ENCODE peak calls at places on chromosome 17, in nine cellular contexts. M, H, R, K, A, O, P, S and N are unnamed samples.

GRCh38 chr17:45677770-45678169 is 106.3 kb upstream of the CRHR1 start:
- DNase-seq in M (no peak), H (no peak), R (no peak), K (no peak), A (no peak), O (peak), P (no peak), S (no peak), N (no peak)

GRCh38 chr17:20089795-20090547 is 80.8 kb downstream of the SPECC1 start:
- DNase-seq in M (peak), H (no peak), R (no peak), K (no peak), A (no peak), O (no peak), P (no peak), S (no peak), N (no peak)

GRCh38 chr17:39980402-39981206 is at the start of gene PSMD3:
- DNase-seq in M (peak), H (peak), R (peak), K (peak), A (peak), O (peak), P (peak), S (peak), N (peak)

GRCh38 chr17:78999056-78999768 is 10.4 kb downstream of the CANT1 start:
- DNase-seq in M (no peak), H (no peak), R (no peak), K (no peak), A (no peak), O (peak), P (peak), S (no peak), N (no peak)

GRCh38 chr17:42950044-42950783 is 14.0 kb downstream of the AARSD1 start:
- DNase-seq in M (no peak), H (no peak), R (no peak), K (no peak), A (no peak), O (no peak), P (no peak), S (no peak), N (no peak)

GRCh38 chr17:28193241-28193640 is 125.8 kb upstream of the TMEM97 start:
- DNase-seq in M (no peak), H (no peak), R (peak), K (peak), A (peak), O (no peak), P (no peak), S (no peak), N (peak)

GRCh38 chr17:35969558-35970442 is 11.5 kb downstream of the CCL16 start:
- DNase-seq in M (peak), H (peak), R (no peak), K (peak), A (peak), O (peak), P (peak), S (peak), N (peak)

GRCh38 chr17:8904201-8904600 is 36.7 kb upstream of the PIK3R6 start:
- DNase-seq in M (no peak), H (no peak), R (no peak), K (no peak), A (no peak), O (no peak), P (no peak), S (no peak), N (no peak)

GRCh38 chr17:77779711-77780539 is 178.6 kb upstream of the TNRC6C start:
- DNase-seq in M (no peak), H (no peak), R (no peak), K (no peak), A (no peak), O (no peak), P (peak), S (no peak), N (no peak)

GRCh38 chr17:32746280-32746679 is 130.6 kb downstream of the MYO1D start:
- DNase-seq in M (no peak), H (no peak), R (no peak), K (no peak), A (no peak), O (no peak), P (no peak), S (no peak), N (no peak)

GRCh38 chr17:17581509-17581908 is 10.0 kb downstream of the PEMT start:
- DNase-seq in M (no peak), H (no peak), R (no peak), K (no peak), A (no peak), O (no peak), P (no peak), S (no peak), N (no peak)

DNA sequence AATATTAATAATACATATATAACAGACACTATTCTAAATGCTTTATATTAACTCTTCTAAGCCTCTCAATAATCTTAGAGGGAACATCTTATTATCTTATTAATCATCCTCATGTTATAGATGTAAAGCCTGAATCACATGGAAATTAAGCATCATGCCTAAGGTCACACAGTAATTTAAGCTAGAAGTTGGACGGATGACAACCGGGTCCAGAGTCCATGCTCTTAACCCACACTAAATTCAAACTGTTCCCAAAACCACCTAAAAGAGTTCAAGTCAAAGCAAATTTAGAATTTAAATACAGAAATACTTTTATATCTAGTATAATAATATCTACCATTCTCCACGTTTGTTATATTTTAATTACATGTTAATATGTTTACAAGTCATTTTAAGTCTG is 193.3 kb downstream of the CEP112 start:
- DNase-seq in M (no peak), H (no peak), R (no peak), K (no peak), A (no peak), O (no peak), P (no peak), S (no peak), N (no peak)
- TF ChIP-seq CTCF in M (no peak), H (no peak), R (no peak), K (no peak), A (no peak), O (no peak), P (no peak), S (no peak), N (no peak)

GRCh38 chr17:55585629-55586028 is 74.4 kb upstream of the SMIM36 start:
- DNase-seq in M (no peak), H (no peak), R (no peak), K (no peak), A (no peak), O (no peak), P (no peak), S (no peak), N (no peak)
- TF ChIP-seq CTCF in M (no peak), H (no peak), R (no peak), K (no peak), A (no peak), O (no peak), P (no peak), S (peak), N (peak)

GRCh38 chr17:7701681-7702080 is 3.3 kb upstream of the EFNB3 start:
- DNase-seq in M (no peak), H (no peak), R (no peak), K (no peak), A (no peak), O (no peak), P (no peak), S (no peak), N (no peak)
- TF ChIP-seq CTCF in M (no peak), H (no peak), R (no peak), K (no peak), A (no peak), O (no peak), P (no peak), S (no peak), N (no peak)

GRCh38 chr17:75922963-75923874 is 17.6 kb downstream of the FBF1 start:
- DNase-seq in M (no peak), H (no peak), R (no peak), K (peak), A (no peak), O (no peak), P (no peak), S (no peak), N (no peak)

GRCh38 chr17:75925912-75926311 is 14.9 kb downstream of the FBF1 start:
- DNase-seq in M (peak), H (no peak), R (no peak), K (no peak), A (no peak), O (no peak), P (no peak), S (no peak), N (no peak)

GRCh38 chr17:75931062-75931461 is 9.8 kb downstream of the FBF1 start:
- DNase-seq in M (no peak), H (no peak), R (no peak), K (no peak), A (no peak), O (no peak), P (no peak), S (no peak), N (no peak)

GRCh38 chr17:75925103-75925502 is 15.7 kb downstream of the FBF1 start:
- DNase-seq in M (peak), H (no peak), R (no peak), K (no peak), A (no peak), O (no peak), P (no peak), S (no peak), N (no peak)

DNA sequence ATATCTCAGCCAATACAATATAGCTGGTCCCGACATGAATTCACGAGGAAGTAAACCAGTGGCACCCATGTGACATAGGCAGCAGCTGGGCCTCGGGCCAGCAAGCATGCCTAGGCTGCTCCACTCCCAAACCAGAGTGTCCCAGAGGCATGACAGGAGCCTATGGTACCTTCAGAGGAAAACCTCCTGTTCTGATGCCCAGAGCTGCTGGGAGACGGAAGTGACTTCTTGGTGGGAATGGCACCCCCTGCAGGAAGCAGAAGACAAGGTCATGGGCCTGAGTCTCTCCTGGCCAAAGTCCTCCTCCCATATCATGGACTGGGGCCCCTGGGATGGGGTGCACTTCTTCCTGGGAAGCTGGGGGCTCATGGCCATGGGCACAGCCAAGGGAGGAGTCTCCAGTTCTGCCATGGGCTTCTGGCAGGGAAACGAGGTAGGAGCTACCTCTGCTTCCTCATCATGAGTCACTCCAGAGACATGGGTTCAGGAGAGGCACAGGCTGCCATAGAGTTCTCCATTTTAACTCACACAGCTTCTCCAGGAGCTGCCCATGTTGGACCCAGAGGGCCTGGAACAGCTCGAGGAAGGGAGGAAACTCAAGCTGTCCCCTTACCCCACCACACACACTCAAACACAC is 13.4 kb downstream of the FBF1 start:
- DNase-seq in M (peak), H (no peak), R (no peak), K (peak), A (no peak), O (peak), P (no peak), S (no peak), N (no peak)
- TF ChIP-seq CTCF in M (no peak), H (no peak), R (no peak), K (peak), A (peak), O (peak), P (no peak), S (peak), N (peak)

GRCh38 chr17:68325961-68326360 is 34.7 kb downstream of the ARSG start:
- DNase-seq in M (no peak), H (no peak), R (no peak), K (no peak), A (no peak), O (no peak), P (no peak), S (no peak), N (no peak)
- TF ChIP-seq CTCF in M (no peak), H (no peak), R (no peak), K (no peak), A (no peak), O (no peak), P (no peak), S (no peak), N (no peak)

GRCh38 chr17:83196088-83196765 is 116.8 kb downstream of the METRNL start:
- DNase-seq in M (no peak), H (no peak), R (peak), K (peak), A (no peak), O (peak), P (no peak), S (no peak), N (peak)

GRCh38 chr17:83194189-83194565 is 114.8 kb downstream of the METRNL start:
- DNase-seq in M (no peak), H (no peak), R (peak), K (no peak), A (no peak), O (no peak), P (no peak), S (no peak), N (peak)

GRCh38 chr17:83196973-83197880 is 117.8 kb downstream of the METRNL start:
- DNase-seq in M (no peak), H (no peak), R (peak), K (no peak), A (no peak), O (no peak), P (no peak), S (no peak), N (peak)

GRCh38 chr17:83194761-83195329 is 115.4 kb downstream of the METRNL start:
- DNase-seq in M (no peak), H (no peak), R (no peak), K (no peak), A (no peak), O (peak), P (no peak), S (no peak), N (peak)

DNA sequence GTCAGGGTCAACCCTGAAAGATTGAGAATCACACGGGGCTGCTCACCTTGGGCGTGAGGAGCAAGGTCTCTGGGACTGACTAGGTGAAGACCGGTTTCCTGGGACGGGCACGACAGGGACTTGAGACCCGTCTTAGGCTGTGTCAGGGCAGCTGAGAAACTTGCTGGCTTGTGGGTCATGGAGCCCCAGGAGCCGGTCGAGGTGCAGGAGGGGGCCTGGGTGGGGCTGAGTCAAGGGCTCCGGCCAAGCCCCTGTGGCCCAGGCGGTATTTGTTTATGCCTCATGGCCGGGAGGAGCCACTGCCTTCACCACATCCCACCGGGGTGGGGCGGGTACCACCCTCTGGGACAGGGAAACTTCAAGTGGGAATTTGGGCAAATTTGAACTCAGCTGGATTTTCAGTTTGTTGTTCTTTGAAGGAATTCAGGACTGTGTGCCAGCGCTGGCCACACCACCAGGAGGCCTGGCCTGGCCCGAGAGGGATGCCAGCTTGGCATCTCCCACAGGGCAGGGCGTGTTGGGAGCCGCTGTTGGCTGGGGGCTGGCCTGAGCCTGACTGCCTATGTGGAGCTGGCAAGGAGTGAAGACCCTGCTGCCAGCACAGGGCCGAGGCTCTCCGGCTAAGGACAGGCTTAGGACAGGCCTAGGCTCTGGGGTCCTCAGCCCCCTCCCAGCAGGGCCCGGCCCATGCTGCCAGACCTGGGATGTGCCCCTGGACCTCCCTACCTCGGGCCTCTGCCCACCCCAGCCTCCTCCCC is 116.1 kb downstream of the METRNL start:
- DNase-seq in M (no peak), H (no peak), R (peak), K (no peak), A (no peak), O (no peak), P (no peak), S (no peak), N (peak)
- TF ChIP-seq CTCF in M (no peak), H (no peak), R (peak), K (no peak), A (no peak), O (peak), P (no peak), S (peak), N (no peak)

DNA sequence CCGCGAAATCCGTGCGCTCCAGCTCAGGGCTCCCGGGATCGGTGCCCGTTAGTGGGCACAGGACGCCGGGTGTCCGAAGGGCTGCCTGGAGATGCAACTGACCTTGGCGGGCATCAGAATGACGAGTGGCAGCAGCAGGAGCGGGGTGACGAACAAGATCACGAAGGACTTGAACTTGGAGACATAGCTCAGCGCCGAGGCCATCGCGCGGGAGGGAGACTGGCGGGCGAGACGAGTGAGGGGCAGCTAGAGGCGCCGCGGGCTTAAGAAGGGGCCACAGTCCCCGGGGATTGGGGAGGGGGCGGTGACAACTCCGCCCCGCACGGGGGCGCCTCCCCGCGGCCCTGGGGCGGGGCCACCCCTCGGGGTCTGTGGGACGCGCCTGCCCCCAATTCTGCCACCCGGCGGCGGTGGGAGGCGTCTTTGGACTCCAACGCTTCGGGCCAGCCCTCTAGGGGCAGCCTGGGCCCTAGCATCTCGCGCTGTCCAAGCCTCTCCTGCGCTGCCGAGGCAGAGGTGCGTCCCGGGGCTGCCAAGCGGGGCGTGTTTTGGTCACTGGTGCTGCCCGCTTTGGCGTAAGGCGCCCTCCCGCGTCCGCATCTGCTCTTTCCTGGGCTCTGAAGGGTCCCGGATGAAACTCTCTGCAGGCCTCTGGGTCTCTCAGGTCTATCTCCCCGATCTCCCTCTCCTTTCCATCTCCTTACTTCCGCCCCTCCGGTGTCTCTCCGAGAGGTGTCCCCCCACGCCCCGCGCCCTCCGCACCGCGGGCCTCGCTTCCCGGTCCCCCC is at the start of gene SLC13A5:
- DNase-seq in M (peak), H (no peak), R (no peak), K (no peak), A (no peak), O (peak), P (no peak), S (no peak), N (no peak)
- TF ChIP-seq CTCF in M (no peak), H (no peak), R (no peak), K (no peak), A (no peak), O (peak), P (no peak), S (peak), N (peak)

GRCh38 chr17:72280881-72281280 is 160.1 kb downstream of the SOX9 start:
- DNase-seq in M (no peak), H (no peak), R (no peak), K (no peak), A (no peak), O (no peak), P (no peak), S (no peak), N (no peak)

GRCh38 chr17:72287586-72287985 is 166.8 kb downstream of the SOX9 start:
- DNase-seq in M (no peak), H (no peak), R (no peak), K (no peak), A (no peak), O (peak), P (peak), S (no peak), N (no peak)

GRCh38 chr17:72284806-72285205 is 164.0 kb downstream of the SOX9 start:
- DNase-seq in M (no peak), H (no peak), R (no peak), K (no peak), A (no peak), O (no peak), P (no peak), S (no peak), N (no peak)

GRCh38 chr17:72282439-72283029 is 161.7 kb downstream of the SOX9 start:
- DNase-seq in M (no peak), H (no peak), R (no peak), K (no peak), A (no peak), O (no peak), P (no peak), S (no peak), N (no peak)
- TF ChIP-seq CTCF in M (no peak), H (no peak), R (no peak), K (no peak), A (no peak), O (no peak), P (no peak), S (no peak), N (no peak)

GRCh38 chr17:81703747-81704654 is 834 bp downstream of the MRPL12 start:
- DNase-seq in M (no peak), H (no peak), R (no peak), K (peak), A (no peak), O (peak), P (no peak), S (no peak), N (no peak)

GRCh38 chr17:81701288-81702071 is 1.7 kb upstream of the MRPL12 start:
- DNase-seq in M (no peak), H (no peak), R (no peak), K (peak), A (no peak), O (no peak), P (no peak), S (no peak), N (no peak)

GRCh38 chr17:81705518-81706231 is 2.5 kb downstream of the MRPL12 start:
- DNase-seq in M (no peak), H (no peak), R (no peak), K (no peak), A (no peak), O (no peak), P (no peak), S (no peak), N (no peak)

GRCh38 chr17:81700353-81701287 is 2.5 kb upstream of the MRPL12 start:
- DNase-seq in M (no peak), H (no peak), R (no peak), K (no peak), A (no peak), O (peak), P (no peak), S (no peak), N (no peak)

DNA sequence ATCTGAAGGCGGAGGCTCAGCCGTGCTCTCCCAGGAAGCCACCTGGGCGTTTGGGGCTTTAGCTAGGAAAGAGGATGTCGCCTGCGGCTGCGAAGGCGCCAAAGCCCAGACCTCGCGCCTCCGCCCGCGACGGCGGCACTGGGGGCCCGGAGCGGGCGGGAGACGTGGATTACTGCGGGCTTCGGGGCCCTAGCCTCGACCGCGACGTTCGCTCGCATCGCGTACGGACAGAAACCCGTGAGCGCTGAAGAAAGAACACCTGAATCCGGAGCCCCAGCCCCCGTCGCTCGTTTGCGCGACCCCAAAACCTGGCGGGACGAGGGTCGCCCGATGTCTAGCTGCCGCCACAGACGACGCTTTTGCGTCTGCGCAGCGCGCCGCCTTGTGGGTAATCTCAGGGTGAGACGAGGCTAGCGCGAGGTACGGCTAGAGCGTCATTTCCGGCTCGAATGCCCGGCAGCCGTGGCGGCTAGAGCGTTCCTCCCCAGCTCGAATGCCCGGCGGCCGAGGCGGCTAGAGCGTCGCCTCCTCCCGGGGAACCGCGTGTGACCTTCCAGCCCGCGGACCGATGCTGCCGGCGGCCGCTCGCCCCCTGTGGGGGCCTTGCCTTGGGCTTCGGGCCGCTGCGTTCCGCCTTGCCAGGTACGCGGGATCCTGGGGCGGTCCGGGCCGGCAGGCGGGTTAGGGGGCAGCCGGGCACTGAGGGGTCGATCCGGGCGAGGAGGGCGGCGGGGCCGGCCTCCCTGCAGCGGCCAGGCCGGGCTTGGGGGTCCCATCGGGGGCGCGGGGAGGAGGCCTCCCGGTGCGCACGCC is at the start of gene MRPL12:
- DNase-seq in M (peak), H (peak), R (peak), K (peak), A (peak), O (peak), P (peak), S (peak), N (peak)
- TF ChIP-seq CTCF in M (no peak), H (no peak), R (peak), K (no peak), A (no peak), O (no peak), P (peak), S (peak), N (peak)